ENCODE peak calls at places on chromosomes 12 and 14, in nine cellular contexts. F is body of pancreas, O is upper lobe of right lung, T is esophagus muscularis mucosa, B is heart right ventricle, U is mucosa of descending colon, C is PC-9, G is A673, E is A549. I is an unnamed sample. For H3K9me3, the result is how much of the 10 kb centered on the place peaks cover.

GRCh38 chr12:81950871-81951270 is 191.7 kb upstream of the PPFIA2 start:
- DNase-seq in U (no peak), T (no peak), E (no peak), O (no peak), G (no peak), C (no peak), F (no peak), B (no peak), I (no peak)

GRCh38 chr12:63037721-63038120 is 102.8 kb upstream of the PPM1H start:
- DNase-seq in C (no peak), E (no peak), U (no peak), O (no peak), G (no peak), F (no peak), T (no peak), B (no peak), I (no peak)

GRCh38 chr12:95118138-95118787 is 44.8 kb upstream of the NR2C1 start:
- DNase-seq in O (no peak), E (peak), G (peak), U (no peak), C (peak), B (no peak), F (peak), T (no peak), I (no peak)

GRCh38 chr12:71536279-71536938 is 96.8 kb downstream of the LGR5 start:
- DNase-seq in T (no peak), E (no peak), O (no peak), U (no peak), G (no peak), B (no peak), F (no peak), C (no peak), I (no peak)

GRCh38 chr12:6069452-6070093 is 54.9 kb downstream of the VWF start:
- DNase-seq in F (peak), O (no peak), C (no peak), T (no peak), G (no peak), B (no peak), U (no peak), E (no peak), I (no peak)

GRCh38 chr12:6698352-6699046 is 2.1 kb downstream of the PIANP start:
- DNase-seq in C (no peak), F (no peak), O (no peak), E (no peak), B (no peak), G (no peak), U (no peak), T (no peak), I (no peak)

GRCh38 chr14:101873401-101873800 is 91.0 kb upstream of the DYNC1H1 start:
- DNase-seq in T (no peak), E (no peak), O (no peak), U (no peak), C (no peak), F (no peak), B (no peak), G (no peak), I (no peak)

GRCh38 chr12:34402899-34403705 is 380.8 kb downstream of the ALG10 start:
- DNase-seq in E (no peak), O (peak), C (no peak), U (peak), T (peak), F (no peak), G (no peak), B (peak), I (peak)

GRCh38 chr12:65311260-65311659 is 32.8 kb downstream of the MSRB3 start:
- DNase-seq in T (no peak), B (no peak), E (no peak), F (no peak), C (no peak), U (no peak), G (no peak), O (no peak), I (no peak)

GRCh38 chr14:103436533-103436932 is 51.3 kb downstream of the MARK3 start:
- DNase-seq in B (no peak), C (peak), F (no peak), T (no peak), O (no peak), E (no peak), U (no peak), G (peak), I (no peak)

GRCh38 chr14:37172024-37172869 is at the start of gene SLC25A21:
- DNase-seq in E (peak), G (peak), F (peak), O (peak), U (peak), T (no peak), C (peak), B (peak), I (peak)

GRCh38 chr14:105860615-105861580 is 334.5 kb downstream of the TMEM121 start:
- DNase-seq in T (no peak), E (no peak), F (peak), O (peak), U (peak), G (no peak), C (no peak), B (no peak), I (peak)
- H3K9me3 ChIP-seq in T (under half), E (under half), F (under half), O (under half), U (under half), G (under half), C (under half), B (under half), I (under half)

GRCh38 chr12:16449459-16449858 is 102.0 kb downstream of the MGST1 start:
- DNase-seq in E (no peak), O (no peak), F (no peak), G (peak), T (no peak), U (no peak), B (no peak), C (no peak), I (no peak)
- TF ChIP-seq CTCF in E (no peak), O (no peak), F (no peak), G (peak), T (no peak), U (no peak), B (no peak), C (no peak), I (no peak)

GRCh38 chr12:38016606-38017005 is 300.0 kb upstream of the ALG10B start:
- DNase-seq in T (no peak), U (no peak), E (no peak), C (no peak), B (no peak), F (no peak), G (no peak), O (no peak), I (no peak)
- H3K9me3 ChIP-seq in T (under half), U (half or more), E (under half), C (under half), B (half or more), F (under half), G (half or more), O (under half), I (under half)

DNA sequence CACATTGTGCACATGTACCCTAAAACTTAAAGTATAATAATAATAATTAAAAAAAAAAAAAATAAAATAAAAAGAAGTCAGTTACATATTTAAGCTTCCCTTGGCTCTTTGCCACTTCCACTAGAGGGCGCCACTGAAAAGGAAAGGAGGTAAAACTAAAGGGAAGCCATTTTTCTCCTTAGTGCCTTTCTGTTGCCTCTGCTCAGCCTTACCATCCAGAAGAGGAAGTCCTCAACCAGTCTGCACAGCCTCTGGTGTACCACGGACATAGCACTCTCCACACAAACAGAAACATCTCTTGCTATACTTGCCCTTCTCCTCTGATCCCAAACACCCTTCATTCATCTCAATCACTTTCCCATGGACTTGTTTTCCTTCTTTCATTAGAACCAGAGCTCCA is 169.0 kb upstream of the EEA1 start:
- DNase-seq in F (peak), B (no peak), U (peak), C (no peak), O (peak), G (peak), T (no peak), E (no peak), I (no peak)
- TF ChIP-seq CTCF in F (peak), B (peak), U (peak), C (peak), O (peak), G (peak), T (peak), E (peak), I (peak)

DNA sequence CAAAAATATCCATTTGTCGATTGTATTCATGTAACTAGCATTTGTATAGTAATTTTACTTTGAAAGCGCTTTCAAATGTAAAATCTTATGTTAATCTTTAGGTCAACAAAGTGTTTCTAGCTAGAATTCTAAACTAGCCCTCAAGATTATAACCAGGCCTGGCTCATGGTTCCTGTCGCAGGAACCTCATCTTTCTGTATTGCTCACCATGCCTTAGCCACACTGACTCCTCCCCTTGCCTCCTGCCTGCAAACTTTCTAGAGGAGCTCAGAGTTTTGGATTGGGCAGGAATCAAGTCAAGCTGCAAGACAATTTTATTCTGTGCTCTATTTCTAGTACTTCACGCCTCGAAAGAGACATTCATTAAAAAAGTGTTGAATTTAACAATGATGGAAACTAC is 99.8 kb downstream of the TGFB3 start:
- DNase-seq in U (no peak), O (no peak), T (no peak), E (no peak), B (no peak), F (no peak), C (no peak), G (no peak), I (no peak)
- H3K9me3 ChIP-seq in U (under half), O (under half), T (under half), E (under half), B (under half), F (under half), C (under half), G (under half), I (under half)

GRCh38 chr12:47801904-47802246 is 17.8 kb downstream of the HDAC7 start:
- DNase-seq in B (no peak), E (no peak), F (no peak), U (no peak), C (no peak), G (no peak), O (no peak), T (no peak), I (no peak)

GRCh38 chr12:47800582-47800981 is 19.1 kb downstream of the HDAC7 start:
- DNase-seq in C (no peak), B (no peak), O (no peak), T (no peak), U (no peak), G (no peak), F (no peak), E (no peak), I (no peak)

GRCh38 chr12:47802312-47802711 is 17.4 kb downstream of the HDAC7 start:
- DNase-seq in O (no peak), T (no peak), B (no peak), U (no peak), E (no peak), C (no peak), F (no peak), G (no peak), I (no peak)

GRCh38 chr12:47799357-47799955 is 20.2 kb downstream of the HDAC7 start:
- DNase-seq in T (no peak), U (no peak), C (no peak), O (no peak), B (peak), E (no peak), G (no peak), F (no peak), I (no peak)

DNA sequence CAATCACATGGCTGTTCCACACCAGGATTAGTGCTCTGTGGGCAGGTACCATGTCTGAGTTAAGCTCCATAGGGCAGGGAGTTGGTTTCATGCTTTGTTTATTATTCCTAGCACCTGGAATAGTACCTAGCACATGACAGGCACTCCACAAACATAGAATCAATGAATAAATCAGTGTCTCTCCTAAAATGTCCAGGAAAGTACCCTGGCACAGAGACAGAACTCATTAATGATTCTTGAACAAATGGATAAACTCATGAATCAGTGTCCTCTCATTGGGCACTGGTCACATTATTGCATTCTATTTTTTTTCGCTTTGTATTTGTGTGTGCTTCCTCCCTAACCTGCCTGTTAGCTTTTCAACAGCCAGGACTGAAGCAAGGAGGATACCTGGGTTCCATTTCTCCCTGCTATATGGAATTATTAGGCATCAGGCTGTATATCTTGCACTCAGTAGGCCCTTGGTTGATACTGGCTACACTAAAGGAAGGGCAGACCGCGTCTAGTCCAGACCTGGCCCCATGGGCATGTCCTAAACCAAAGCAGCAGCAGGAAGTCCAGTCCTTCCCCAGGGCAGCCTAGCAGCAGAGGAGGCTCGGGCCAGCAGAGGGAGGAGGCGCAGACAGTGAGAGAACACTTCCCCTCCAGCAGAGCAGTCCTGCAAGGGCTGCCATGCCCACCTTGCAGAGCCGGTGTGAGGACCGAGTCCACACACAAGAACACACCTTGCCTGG is 18.4 kb downstream of the HDAC7 start:
- DNase-seq in G (no peak), U (no peak), E (no peak), O (no peak), T (no peak), B (no peak), F (peak), C (no peak), I (no peak)
- TF ChIP-seq CTCF in G (no peak), U (no peak), E (no peak), O (peak), T (peak), B (peak), F (peak), C (no peak), I (no peak)

GRCh38 chr14:104499784-104500496 is 79.6 kb upstream of the C14orf180 start:
- DNase-seq in G (no peak), F (no peak), E (no peak), C (no peak), B (no peak), O (peak), T (no peak), U (peak), I (peak)
- H3K9me3 ChIP-seq in G (under half), F (under half), E (under half), C (under half), B (under half), O (under half), T (under half), U (under half), I (under half)

GRCh38 chr12:106985479-106985878 is 1.5 kb downstream of the MTERF2 start:
- DNase-seq in G (no peak), F (peak), E (no peak), C (no peak), U (no peak), T (no peak), B (no peak), O (no peak), I (no peak)
- TF ChIP-seq CTCF in G (no peak), F (peak), E (no peak), C (no peak), U (no peak), T (no peak), B (peak), O (no peak), I (no peak)

DNA sequence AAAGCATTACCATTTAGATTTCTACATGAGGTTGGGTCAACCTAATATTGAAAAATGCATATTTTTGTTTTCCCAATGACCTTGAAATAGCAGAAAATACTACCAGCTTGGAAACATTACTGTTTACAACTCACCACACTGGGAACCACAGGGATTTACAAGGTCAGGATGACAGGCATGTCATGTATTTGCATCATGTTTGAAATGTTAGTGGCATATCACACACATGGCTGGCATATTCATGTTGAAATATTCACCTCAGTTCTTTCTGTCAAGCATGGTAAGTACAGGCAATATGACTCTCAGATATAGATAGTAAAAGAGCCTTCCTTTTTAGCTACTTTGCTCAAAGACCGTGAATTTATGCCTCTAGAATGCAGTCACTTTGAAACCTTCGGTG is 593.5 kb downstream of the NOVA1 start:
- DNase-seq in G (no peak), U (no peak), E (no peak), F (no peak), B (no peak), T (no peak), O (no peak), C (no peak), I (no peak)
- H3K9me3 ChIP-seq in G (under half), U (under half), E (under half), F (under half), B (under half), T (under half), O (under half), C (under half), I (under half)

GRCh38 chr12:57498143-57498524 is 10.3 kb downstream of the MARS1 start:
- DNase-seq in U (no peak), T (no peak), E (no peak), B (no peak), O (no peak), G (no peak), F (no peak), C (no peak), I (no peak)
- TF ChIP-seq CTCF in U (no peak), T (no peak), E (no peak), B (no peak), O (no peak), G (peak), F (no peak), C (no peak), I (no peak)

I was measured in RWPE2.